ENCODE peak calls at places on chromosomes 7 and 10, in four cellular contexts. M is iPS DF 6.9; O is CD4-positive, alpha-beta T cell; V is colonic mucosa. D is an unnamed sample. For H3K27me3, the result is how much of the 10 kb centered on the place peaks cover.

GRCh38 chr7:133386204-133386603 is 133.3 kb downstream of the EXOC4 start:
- DNase-seq in M (peak), O (no peak), V (no peak), D (no peak)

GRCh38 chr7:111086532-111086931 is 4.4 kb upstream of the LRRN3 start:
- DNase-seq in M (no peak), V (no peak), O (no peak), D (no peak)

GRCh38 chr10:105509551-105509950 is 868.5 kb downstream of the SORCS3 start:
- DNase-seq in M (no peak), V (no peak), O (no peak), D (no peak)

GRCh38 chr7:91185771-91186170 is 78.5 kb upstream of the FZD1 start:
- DNase-seq in O (no peak), V (no peak), M (no peak), D (no peak)

GRCh38 chr10:76644481-76644880 is 993.1 kb downstream of the KCNMA1 start:
- DNase-seq in O (no peak), V (no peak), M (no peak), D (no peak)

GRCh38 chr10:50511512-50512213 is 112.1 kb downstream of the SGMS1 start:
- DNase-seq in M (no peak), V (no peak), O (no peak), D (no peak)

GRCh38 chr10:117312430-117312829 is 62.8 kb downstream of the PDZD8 start:
- DNase-seq in O (no peak), V (no peak), M (no peak), D (no peak)

GRCh38 chr7:97298561-97298960 is 181.1 kb downstream of the SDHAF3 start:
- DNase-seq in O (no peak), M (no peak), V (no peak), D (no peak)

GRCh38 chr10:45353176-45353575 is 20.8 kb upstream of the ALOX5 start:
- DNase-seq in V (no peak), O (no peak), M (no peak), D (no peak)

GRCh38 chr10:84270708-84271107 is 25.9 kb downstream of the RGR start:
- DNase-seq in O (no peak), M (no peak), V (no peak), D (no peak)

GRCh38 chr10:106679314-106679713 is 485.2 kb downstream of the SORCS1 start:
- DNase-seq in M (no peak), O (no peak), V (no peak), D (no peak)

GRCh38 chr7:158140538-158141220 is 446.9 kb downstream of the PTPRN2 start:
- DNase-seq in V (no peak), O (no peak), M (no peak), D (no peak)

GRCh38 chr7:130896898-130897514 is 163.0 kb upstream of the KLF14 start:
- DNase-seq in O (peak), M (peak), V (peak), D (peak)
- H3K27ac ChIP-seq in O (no peak), M (no peak), V (peak), D (peak)

GRCh38 chr10:101092742-101093386 is 31.1 kb downstream of the KAZALD1 start:
- DNase-seq in O (no peak), V (no peak), M (no peak), D (no peak)
- H3K27me3 ChIP-seq in O (under half), V (under half), M (under half), D (under half)

GRCh38 chr10:61836233-61836887 is 65.1 kb upstream of the ARID5B start:
- DNase-seq in V (no peak), O (no peak), M (no peak), D (no peak)

GRCh38 chr10:61836888-61837747 is 64.4 kb upstream of the ARID5B start:
- DNase-seq in M (no peak), V (no peak), O (no peak), D (no peak)

GRCh38 chr10:61835909-61836232 is 65.6 kb upstream of the ARID5B start:
- DNase-seq in O (no peak), V (no peak), M (no peak), D (no peak)

GRCh38 chr10:61839911-61840310 is 61.6 kb upstream of the ARID5B start:
- DNase-seq in M (no peak), V (no peak), O (no peak), D (no peak)

GRCh38 chr10:61837748-61838055 is 63.8 kb upstream of the ARID5B start:
- DNase-seq in V (no peak), M (no peak), O (no peak), D (no peak)
- H3K27ac ChIP-seq in V (peak), M (no peak), O (no peak), D (peak)

GRCh38 chr10:7411671-7412481 is 1.0 kb upstream of the SFMBT2 start:
- DNase-seq in M (no peak), V (peak), O (peak), D (peak)
- H3K27me3 ChIP-seq in M (under half), V (half or more), O (under half), D (under half)

GRCh38 chr7:41147651-41148360 is 555.1 kb downstream of the INHBA start:
- DNase-seq in O (no peak), M (no peak), V (no peak), D (no peak)
- H3K27ac ChIP-seq in O (no peak), M (no peak), V (no peak), D (no peak)

DNA sequence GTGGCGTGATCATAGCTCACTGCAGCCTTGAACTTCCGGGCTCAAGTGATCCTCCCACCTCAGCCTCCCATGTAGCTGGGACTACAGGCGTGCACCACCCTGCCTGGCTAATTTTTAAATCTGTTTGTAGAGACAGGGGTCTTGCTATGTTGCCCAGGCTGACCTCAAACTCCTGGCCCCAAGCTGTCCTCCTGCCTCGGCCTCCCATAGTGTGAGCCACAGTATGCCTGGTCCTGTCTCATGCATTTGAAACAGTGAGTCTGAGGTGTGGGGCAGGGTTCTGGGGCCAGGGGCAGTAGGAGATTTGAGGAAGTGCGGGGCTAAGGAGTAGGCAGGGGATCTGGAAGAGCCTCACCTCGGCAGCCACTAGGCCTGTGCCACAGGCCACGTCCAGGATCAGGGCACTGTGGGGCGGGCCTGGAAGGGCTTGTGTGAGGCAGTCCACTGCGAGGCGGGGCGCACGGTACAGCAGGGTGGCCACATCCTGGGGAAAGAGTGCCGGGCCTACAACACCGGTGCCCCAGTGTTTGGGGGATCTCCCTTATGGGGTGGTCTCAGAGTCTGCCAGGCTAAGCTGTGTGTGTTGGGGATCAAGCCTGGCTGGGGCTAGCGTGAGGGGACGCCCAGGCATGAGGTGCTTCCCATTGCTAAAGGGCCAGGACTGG is 1.5 kb downstream of the METTL27 start:
- DNase-seq in V (no peak), M (no peak), O (no peak), D (no peak)
- H3K27me3 ChIP-seq in V (under half), M (under half), O (under half), D (under half)

DNA sequence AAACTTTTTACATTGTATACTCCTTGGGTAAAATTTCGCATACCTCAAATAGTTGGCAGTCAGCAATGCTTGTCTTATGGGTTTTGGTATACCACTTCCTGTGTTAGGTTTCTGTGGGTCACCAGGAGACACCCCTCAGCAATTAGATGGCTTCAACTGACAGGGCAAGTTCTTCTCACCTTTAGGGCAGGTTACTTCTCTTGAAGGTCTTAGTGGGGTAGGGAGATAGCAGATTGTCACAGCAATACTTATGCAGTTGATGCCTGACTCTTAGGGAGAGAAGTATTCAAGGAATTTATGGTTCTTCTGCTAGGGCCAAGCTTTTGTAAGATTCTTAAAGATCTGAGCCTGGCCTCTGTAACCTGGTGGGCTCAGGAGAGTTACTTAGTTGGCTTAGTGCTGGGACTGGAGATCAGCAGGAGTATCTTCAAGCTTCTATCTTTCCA is 42.9 kb downstream of the MKLN1 start:
- DNase-seq in M (peak), O (no peak), V (no peak), D (no peak)
- H3K27ac ChIP-seq in M (no peak), O (no peak), V (no peak), D (no peak)

GRCh38 chr10:99544322-99544721 is 11.6 kb downstream of the NKX2-3 start:
- DNase-seq in V (no peak), O (no peak), M (no peak), D (no peak)
- H3K27me3 ChIP-seq in V (under half), O (half or more), M (under half), D (half or more)